ENCODE peak calls at places on chromosomes 13 and 19, in ten cellular contexts. M, N, S, D, G, H, E, Y, V and O are unnamed samples.

GRCh38 chr19:48196321-48196761 is 25.9 kb downstream of the ZSWIM9 start:
- DNase-seq in M (no peak), N (no peak), S (no peak), D (no peak), G (peak; percentile 47), H (no peak), E (no peak), Y (no peak), V (no peak), O (no peak)

GRCh38 chr19:18604820-18605159 is 1.8 kb downstream of the CRLF1 start:
- DNase-seq in M (no peak), N (no peak), S (no peak), D (no peak), G (no peak), H (no peak), E (no peak), Y (no peak), V (no peak), O (no peak)

GRCh38 chr19:44883962-44884361 is 7.1 kb upstream of the TOMM40 start:
- DNase-seq in M (no peak), N (no peak), S (no peak), D (no peak), G (no peak), H (no peak), E (no peak), Y (no peak), V (no peak), O (no peak)

GRCh38 chr13:74092711-74093110 is 41.5 kb downstream of the KLF12 start:
- DNase-seq in M (no peak), N (no peak), S (no peak), D (no peak), G (no peak), H (no peak), E (no peak), Y (no peak), V (no peak), O (no peak)

GRCh38 chr19:45294291-45295029 is 28.2 kb downstream of the CKM start:
- DNase-seq in M (peak; percentile 33), N (no peak), S (no peak), D (no peak), G (no peak), H (no peak), E (no peak), Y (no peak), V (peak; percentile 67), O (peak; percentile 82)

GRCh38 chr19:3862826-3863500 is 5.9 kb downstream of the ZFR2 start:
- DNase-seq in M (no peak), N (no peak), S (no peak), D (no peak), G (no peak), H (no peak), E (no peak), Y (no peak), V (no peak), O (no peak)

GRCh38 chr13:105436946-105437345 is 1098.5 kb downstream of the EFNB2 start:
- DNase-seq in M (no peak), N (no peak), S (no peak), D (no peak), G (no peak), H (no peak), E (no peak), Y (no peak), V (no peak), O (no peak)

GRCh38 chr13:53473397-53473796 is 444.8 kb downstream of the OLFM4 start:
- DNase-seq in M (no peak), N (no peak), S (no peak), D (no peak), G (no peak), H (no peak), E (peak; percentile 2), Y (no peak), V (no peak), O (no peak)

GRCh38 chr19:2014731-2015610 is 543 bp downstream of the BTBD2 start:
- DNase-seq in M (no peak), N (no peak), S (no peak), D (no peak), G (peak; percentile 66), H (peak; percentile 50), E (peak; percentile 85), Y (no peak), V (no peak), O (no peak)

GRCh38 chr13:107250626-107251025 is 682.7 kb upstream of the ARGLU1 start:
- DNase-seq in M (no peak), N (no peak), S (no peak), D (no peak), G (no peak), H (no peak), E (no peak), Y (no peak), V (no peak), O (no peak)

GRCh38 chr19:16041571-16042386 is 34.5 kb upstream of the TPM4 start:
- DNase-seq in M (peak; percentile 81), N (peak; percentile 55), S (peak; percentile 59), D (peak; percentile 42), G (peak; percentile 95), H (peak; percentile 93), E (peak; percentile 86), Y (peak; percentile 69), V (peak; percentile 85), O (peak; percentile 80)

GRCh38 chr19:55197531-55197930 is 11.8 kb downstream of the PTPRH start:
- DNase-seq in M (no peak), N (no peak), S (no peak), D (no peak), G (no peak), H (no peak), E (peak; percentile 39), Y (no peak), V (no peak), O (no peak)

GRCh38 chr19:41641879-41642485 is 15.1 kb upstream of the CEACAM4 start:
- DNase-seq in M (no peak), N (peak; percentile 12), S (peak; percentile 98), D (peak; percentile 55), G (peak; percentile 83), H (no peak), E (peak; percentile 45), Y (peak; percentile 53), V (peak; percentile 75), O (peak; percentile 78)

GRCh38 chr19:29527500-29528328 is 1.9 kb downstream of the VSTM2B start:
- DNase-seq in M (no peak), N (no peak), S (no peak), D (no peak), G (no peak), H (no peak), E (no peak), Y (no peak), V (no peak), O (no peak)

GRCh38 chr19:49761625-49762311 is 1.3 kb downstream of the TSKS start:
- DNase-seq in M (peak; percentile 42), N (no peak), S (no peak), D (no peak), G (no peak), H (no peak), E (no peak), Y (peak; percentile 69), V (no peak), O (no peak)

GRCh38 chr13:37277435-37278144 is 172.1 kb upstream of the CSNK1A1L start:
- DNase-seq in M (no peak), N (no peak), S (no peak), D (no peak), G (no peak), H (no peak), E (no peak), Y (peak; percentile 41), V (no peak), O (no peak)